ENCODE peak calls at places on chromosome 17, in six cellular contexts. One of them, this sample, is unnamed.

GRCh38 chr17:72125742-72126141 is 4.9 kb downstream of the SOX9 start:
- DNase-seq in GM12878: no peak
- DNase-seq in IMR-90: peak; percentile 62
- DNase-seq in K562: no peak
- DNase-seq in SK-N-SH: no peak
- DNase-seq in HepG2: peak; percentile 32
- DNase-seq in this sample: no peak

GRCh38 chr17:70655179-70655578 is 485.8 kb downstream of the KCNJ2 start:
- DNase-seq in GM12878: no peak
- DNase-seq in IMR-90: no peak
- DNase-seq in K562: no peak
- DNase-seq in SK-N-SH: peak; percentile 27
- DNase-seq in HepG2: no peak
- DNase-seq in this sample: no peak

GRCh38 chr17:2837147-2837561 is 40.9 kb downstream of the RAP1GAP2 start:
- DNase-seq in GM12878: no peak
- DNase-seq in IMR-90: no peak
- DNase-seq in K562: no peak
- DNase-seq in SK-N-SH: no peak
- DNase-seq in HepG2: no peak
- DNase-seq in this sample: no peak

GRCh38 chr17:61150686-61151299 is 248.8 kb upstream of the TBX2 start:
- DNase-seq in GM12878: no peak
- DNase-seq in IMR-90: no peak
- DNase-seq in K562: no peak
- DNase-seq in SK-N-SH: no peak
- DNase-seq in HepG2: no peak
- DNase-seq in this sample: no peak

GRCh38 chr17:72332367-72332766 is 211.5 kb downstream of the SOX9 start:
- DNase-seq in GM12878: peak; percentile 28
- DNase-seq in IMR-90: peak; percentile 27
- DNase-seq in K562: no peak
- DNase-seq in SK-N-SH: no peak
- DNase-seq in HepG2: no peak
- DNase-seq in this sample: no peak

GRCh38 chr17:82098939-82099765 is 1.1 kb upstream of the FASN start:
- DNase-seq in GM12878: no peak
- DNase-seq in IMR-90: no peak
- DNase-seq in K562: peak; percentile 91
- DNase-seq in SK-N-SH: no peak
- DNase-seq in HepG2: no peak
- DNase-seq in this sample: no peak

GRCh38 chr17:76573096-76573495 is 12.6 kb downstream of the ST6GALNAC2 start:
- DNase-seq in GM12878: no peak
- DNase-seq in IMR-90: no peak
- DNase-seq in K562: no peak
- DNase-seq in SK-N-SH: peak; percentile 28
- DNase-seq in HepG2: no peak
- DNase-seq in this sample: no peak

GRCh38 chr17:27600471-27600870 is 30.5 kb upstream of the LGALS9 start:
- DNase-seq in GM12878: no peak
- DNase-seq in IMR-90: no peak
- DNase-seq in K562: no peak
- DNase-seq in SK-N-SH: no peak
- DNase-seq in HepG2: no peak
- DNase-seq in this sample: no peak

GRCh38 chr17:82534401-82534812 is 14.9 kb downstream of the FOXK2 start:
- DNase-seq in GM12878: no peak
- DNase-seq in IMR-90: no peak
- DNase-seq in K562: no peak
- DNase-seq in SK-N-SH: no peak
- DNase-seq in HepG2: no peak
- DNase-seq in this sample: no peak

GRCh38 chr17:72486806-72487205 is 366.0 kb downstream of the SOX9 start:
- DNase-seq in GM12878: no peak
- DNase-seq in IMR-90: no peak
- DNase-seq in K562: no peak
- DNase-seq in SK-N-SH: no peak
- DNase-seq in HepG2: no peak
- DNase-seq in this sample: no peak

GRCh38 chr17:58956997-58957724 is 149.5 kb downstream of the TRIM37 start:
- DNase-seq in GM12878: no peak
- DNase-seq in IMR-90: peak; percentile 67
- DNase-seq in K562: no peak
- DNase-seq in SK-N-SH: no peak
- DNase-seq in HepG2: peak; percentile 18
- DNase-seq in this sample: no peak

GRCh38 chr17:28711723-28712036 is at the start of gene PROCA1:
- DNase-seq in GM12878: no peak
- DNase-seq in IMR-90: no peak
- DNase-seq in K562: peak; percentile 76
- DNase-seq in SK-N-SH: no peak
- DNase-seq in HepG2: no peak
- DNase-seq in this sample: no peak

GRCh38 chr17:76585649-76586593 is at the start of gene ST6GALNAC2:
- DNase-seq in GM12878: no peak
- DNase-seq in IMR-90: no peak
- DNase-seq in K562: peak; percentile 34
- DNase-seq in SK-N-SH: peak; percentile 94
- DNase-seq in HepG2: peak; percentile 66
- DNase-seq in this sample: peak; percentile 59

GRCh38 chr17:75475144-75475835 is 18.9 kb downstream of the TMEM94 start:
- DNase-seq in GM12878: no peak
- DNase-seq in IMR-90: peak; percentile 38
- DNase-seq in K562: no peak
- DNase-seq in SK-N-SH: no peak
- DNase-seq in HepG2: no peak
- DNase-seq in this sample: no peak

GRCh38 chr17:58084317-58084981 is 1.2 kb downstream of the DYNLL2 start:
- DNase-seq in GM12878: peak; percentile 19
- DNase-seq in IMR-90: no peak
- DNase-seq in K562: peak; percentile 49
- DNase-seq in SK-N-SH: peak; percentile 67
- DNase-seq in HepG2: peak; percentile 75
- DNase-seq in this sample: peak; percentile 61

GRCh38 chr17:40321502-40322416 is 12.8 kb downstream of the RARA start:
- DNase-seq in GM12878: no peak
- DNase-seq in IMR-90: no peak
- DNase-seq in K562: no peak
- DNase-seq in SK-N-SH: no peak
- DNase-seq in HepG2: no peak
- DNase-seq in this sample: no peak

GRCh38 chr17:47694018-47694817 is at the start of gene TBKBP1:
- DNase-seq in GM12878: no peak
- DNase-seq in IMR-90: peak; percentile 38
- DNase-seq in K562: peak; percentile 81
- DNase-seq in SK-N-SH: peak; percentile 99
- DNase-seq in HepG2: peak; percentile 41
- DNase-seq in this sample: peak; percentile 44

GRCh38 chr17:51793686-51794085 is 364.8 kb downstream of the CA10 start:
- DNase-seq in GM12878: no peak
- DNase-seq in IMR-90: no peak
- DNase-seq in K562: no peak
- DNase-seq in SK-N-SH: no peak
- DNase-seq in HepG2: no peak
- DNase-seq in this sample: no peak

GRCh38 chr17:57911834-57912673 is 43.2 kb downstream of the CUEDC1 start:
- DNase-seq in GM12878: no peak
- DNase-seq in IMR-90: no peak
- DNase-seq in K562: no peak
- DNase-seq in SK-N-SH: no peak
- DNase-seq in HepG2: peak; percentile 86
- DNase-seq in this sample: peak; percentile 59

GRCh38 chr17:20279631-20280030 is 187.7 kb downstream of the LGALS9B start:
- DNase-seq in GM12878: no peak
- DNase-seq in IMR-90: no peak
- DNase-seq in K562: no peak
- DNase-seq in SK-N-SH: no peak
- DNase-seq in HepG2: no peak
- DNase-seq in this sample: no peak

GRCh38 chr17:39208136-39208535 is 8.1 kb downstream of the RPL19 start:
- DNase-seq in GM12878: no peak
- DNase-seq in IMR-90: peak; percentile 53
- DNase-seq in K562: no peak
- DNase-seq in SK-N-SH: no peak
- DNase-seq in HepG2: no peak
- DNase-seq in this sample: no peak

GRCh38 chr17:33922971-33923370 is 332.1 kb upstream of the CCL2 start:
- DNase-seq in GM12878: no peak
- DNase-seq in IMR-90: no peak
- DNase-seq in K562: no peak
- DNase-seq in SK-N-SH: no peak
- DNase-seq in HepG2: no peak
- DNase-seq in this sample: no peak

GRCh38 chr17:37700881-37701280 is 44.0 kb downstream of the HNF1B start:
- DNase-seq in GM12878: no peak
- DNase-seq in IMR-90: peak; percentile 36
- DNase-seq in K562: no peak
- DNase-seq in SK-N-SH: no peak
- DNase-seq in HepG2: no peak
- DNase-seq in this sample: no peak

GRCh38 chr17:37698132-37698615 is 46.7 kb downstream of the HNF1B start:
- DNase-seq in GM12878: no peak
- DNase-seq in IMR-90: peak; percentile 79
- DNase-seq in K562: no peak
- DNase-seq in SK-N-SH: no peak
- DNase-seq in HepG2: peak; percentile 95
- DNase-seq in this sample: peak; percentile 58

GRCh38 chr17:37697331-37697730 is 47.5 kb downstream of the HNF1B start:
- DNase-seq in GM12878: no peak
- DNase-seq in IMR-90: no peak
- DNase-seq in K562: no peak
- DNase-seq in SK-N-SH: no peak
- DNase-seq in HepG2: no peak
- DNase-seq in this sample: no peak

GRCh38 chr17:37699285-37699973 is 45.4 kb downstream of the HNF1B start:
- DNase-seq in GM12878: no peak
- DNase-seq in IMR-90: no peak
- DNase-seq in K562: no peak
- DNase-seq in SK-N-SH: no peak
- DNase-seq in HepG2: no peak
- DNase-seq in this sample: no peak

DNA sequence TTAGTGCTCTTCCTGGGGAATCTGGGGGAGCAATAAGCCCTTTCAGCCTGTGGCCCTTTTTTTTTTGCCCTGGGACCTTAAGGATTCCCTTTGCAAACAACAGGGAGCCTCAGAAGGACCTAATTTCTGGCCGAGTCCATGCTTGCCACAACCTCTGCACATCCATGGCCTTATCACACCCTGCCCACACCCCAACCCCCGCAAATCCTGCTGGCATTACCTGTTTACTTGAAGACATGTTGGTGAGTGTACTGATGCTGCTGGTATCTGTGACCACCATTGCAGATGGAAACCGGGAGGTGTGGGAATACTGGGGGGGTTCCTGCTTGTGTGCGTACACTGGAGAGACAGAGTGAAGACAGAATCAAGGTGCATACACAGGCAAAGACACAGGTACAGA is 46.0 kb downstream of the HNF1B start:
- DNase-seq in GM12878: no peak
- DNase-seq in IMR-90: no peak
- DNase-seq in K562: no peak
- DNase-seq in SK-N-SH: no peak
- DNase-seq in HepG2: no peak
- DNase-seq in this sample: no peak
- TF ChIP-seq SMC3 in GM12878: no peak
- TF ChIP-seq SMC3 in IMR-90: no peak
- TF ChIP-seq SMC3 in K562: no peak
- TF ChIP-seq SMC3 in SK-N-SH: no peak
- TF ChIP-seq SMC3 in HepG2: no peak
- TF ChIP-seq SMC3 in this sample: no peak

DNA sequence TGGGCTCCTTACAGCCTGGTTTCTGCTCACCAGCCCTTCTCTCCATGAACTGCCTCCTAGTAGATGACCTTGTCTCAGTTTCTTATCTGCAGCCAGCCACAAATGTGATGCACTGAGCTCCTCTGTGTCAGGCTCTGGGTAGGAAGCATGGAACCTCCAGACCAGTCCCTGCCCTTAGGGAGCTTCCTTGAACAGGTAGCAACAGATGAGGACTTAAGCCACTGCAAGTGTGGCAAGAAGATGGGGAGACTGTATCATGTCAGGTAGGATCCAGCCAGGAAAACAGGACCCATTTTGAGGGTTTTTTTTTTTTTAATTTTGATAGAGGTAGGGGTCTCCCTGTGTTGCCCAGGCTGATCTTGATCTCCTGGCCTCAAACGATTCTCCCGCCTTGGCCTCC is 5.3 kb upstream of the MAP3K14 start:
- DNase-seq in GM12878: no peak
- DNase-seq in IMR-90: no peak
- DNase-seq in K562: no peak
- DNase-seq in SK-N-SH: no peak
- DNase-seq in HepG2: no peak
- DNase-seq in this sample: no peak
- TF ChIP-seq SMC3 in GM12878: no peak
- TF ChIP-seq SMC3 in IMR-90: no peak
- TF ChIP-seq SMC3 in K562: no peak
- TF ChIP-seq SMC3 in SK-N-SH: no peak
- TF ChIP-seq SMC3 in HepG2: no peak
- TF ChIP-seq SMC3 in this sample: no peak

DNA sequence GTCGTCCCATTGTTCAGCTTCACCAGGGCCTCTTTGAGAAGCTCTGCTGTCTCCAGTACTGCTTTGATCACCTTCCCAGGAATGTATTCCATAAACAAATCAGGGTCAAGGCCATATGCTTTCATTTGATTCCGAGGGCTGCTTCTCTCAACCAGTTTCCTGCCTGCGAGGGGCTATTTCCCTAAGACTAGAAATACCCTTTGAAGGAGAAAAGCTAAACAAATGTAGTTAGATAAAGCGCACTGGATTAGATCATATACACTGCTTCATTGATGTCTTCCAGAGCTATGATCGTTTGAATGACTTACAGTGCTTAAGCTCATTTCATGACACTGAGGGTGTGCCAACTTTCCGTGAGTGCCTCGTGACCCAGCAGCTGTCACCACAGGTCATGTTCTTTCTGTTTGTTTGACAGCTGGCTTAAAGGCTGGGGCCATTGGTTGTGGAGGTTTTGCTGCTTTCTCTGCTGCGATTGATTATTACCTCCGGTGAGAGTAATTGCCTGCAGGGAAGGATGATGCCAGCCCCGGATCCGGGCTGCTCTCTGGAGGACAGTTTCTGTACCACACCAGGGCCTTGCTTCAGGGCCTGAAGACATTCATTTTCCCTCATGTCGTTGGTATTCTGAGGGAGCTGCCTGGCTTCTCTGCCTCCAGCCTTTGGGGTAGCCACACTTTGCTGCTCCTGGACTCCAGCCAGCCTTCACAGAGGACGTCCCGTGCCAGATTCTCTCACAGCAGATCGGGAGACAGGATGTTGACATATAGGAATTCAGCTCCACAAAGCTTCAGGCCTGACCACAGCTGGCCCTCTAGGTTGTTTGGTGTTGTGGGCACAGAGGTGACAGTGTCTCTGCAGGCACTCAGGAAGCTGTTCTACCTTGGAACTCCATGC is 3.9 kb downstream of the TIMM22 start:
- DNase-seq in GM12878: no peak
- DNase-seq in IMR-90: peak; percentile 74
- DNase-seq in K562: no peak
- DNase-seq in SK-N-SH: no peak
- DNase-seq in HepG2: peak; percentile 56
- DNase-seq in this sample: no peak
- TF ChIP-seq SMC3 in GM12878: no peak
- TF ChIP-seq SMC3 in IMR-90: no peak
- TF ChIP-seq SMC3 in K562: no peak
- TF ChIP-seq SMC3 in SK-N-SH: no peak
- TF ChIP-seq SMC3 in HepG2: no peak
- TF ChIP-seq SMC3 in this sample: no peak

GRCh38 chr17:12985431-12986285 is 32.2 kb downstream of the ELAC2 start:
- DNase-seq in GM12878: no peak
- DNase-seq in IMR-90: peak; percentile 32
- DNase-seq in K562: no peak
- DNase-seq in SK-N-SH: no peak
- DNase-seq in HepG2: no peak
- DNase-seq in this sample: no peak
- TF ChIP-seq SMC3 in GM12878: no peak
- TF ChIP-seq SMC3 in IMR-90: no peak
- TF ChIP-seq SMC3 in K562: no peak
- TF ChIP-seq SMC3 in SK-N-SH: no peak
- TF ChIP-seq SMC3 in HepG2: no peak
- TF ChIP-seq SMC3 in this sample: no peak

This sample was measured in A549.